ENCODE peak calls at places on chromosome 10, in seven cellular contexts. One of them, this sample, is unnamed.

GRCh38 chr10:69248117-69248730 is 28.1 kb downstream of the HKDC1 start:
- DNase-seq in activated CD4-positive, alpha-beta T cell treated with anti-CD3 and anti-CD28 coated beads, Interleukin-2, amount 50 U/mL, for 4 hours: no peak
- DNase-seq in tibial nerve: no peak
- DNase-seq in MM.1S: no peak
- DNase-seq in fibroblast of pulmonary artery: no peak
- DNase-seq in OCI-LY7: no peak
- DNase-seq in neural progenitor cell: no peak
- DNase-seq in this sample: no peak

GRCh38 chr10:86632951-86633350 is 21.4 kb upstream of the OPN4 start:
- DNase-seq in activated CD4-positive, alpha-beta T cell treated with anti-CD3 and anti-CD28 coated beads, Interleukin-2, amount 50 U/mL, for 4 hours: no peak
- DNase-seq in tibial nerve: no peak
- DNase-seq in MM.1S: no peak
- DNase-seq in fibroblast of pulmonary artery: no peak
- DNase-seq in OCI-LY7: no peak
- DNase-seq in neural progenitor cell: no peak
- DNase-seq in this sample: no peak

GRCh38 chr10:114323023-114323422 is 81.3 kb downstream of the AFAP1L2 start:
- DNase-seq in activated CD4-positive, alpha-beta T cell treated with anti-CD3 and anti-CD28 coated beads, Interleukin-2, amount 50 U/mL, for 4 hours: no peak
- DNase-seq in tibial nerve: no peak
- DNase-seq in MM.1S: no peak
- DNase-seq in fibroblast of pulmonary artery: no peak
- DNase-seq in OCI-LY7: no peak
- DNase-seq in neural progenitor cell: no peak
- DNase-seq in this sample: no peak

GRCh38 chr10:102595293-102595692 is 49.0 kb upstream of the TRIM8 start:
- DNase-seq in activated CD4-positive, alpha-beta T cell treated with anti-CD3 and anti-CD28 coated beads, Interleukin-2, amount 50 U/mL, for 4 hours: no peak
- DNase-seq in tibial nerve: no peak
- DNase-seq in MM.1S: no peak
- DNase-seq in fibroblast of pulmonary artery: no peak
- DNase-seq in OCI-LY7: no peak
- DNase-seq in neural progenitor cell: no peak
- DNase-seq in this sample: no peak

GRCh38 chr10:91076991-91077548 is 143.4 kb upstream of the PCGF5 start:
- DNase-seq in activated CD4-positive, alpha-beta T cell treated with anti-CD3 and anti-CD28 coated beads, Interleukin-2, amount 50 U/mL, for 4 hours: no peak
- DNase-seq in tibial nerve: no peak
- DNase-seq in MM.1S: no peak
- DNase-seq in fibroblast of pulmonary artery: no peak
- DNase-seq in OCI-LY7: no peak
- DNase-seq in neural progenitor cell: no peak
- DNase-seq in this sample: no peak

GRCh38 chr10:44463511-44464121 is 78.7 kb upstream of the CXCL12 start:
- DNase-seq in activated CD4-positive, alpha-beta T cell treated with anti-CD3 and anti-CD28 coated beads, Interleukin-2, amount 50 U/mL, for 4 hours: no peak
- DNase-seq in tibial nerve: no peak
- DNase-seq in MM.1S: no peak
- DNase-seq in fibroblast of pulmonary artery: peak
- DNase-seq in OCI-LY7: no peak
- DNase-seq in neural progenitor cell: no peak
- DNase-seq in this sample: no peak

GRCh38 chr10:77333610-77334340 is 303.8 kb downstream of the KCNMA1 start:
- DNase-seq in activated CD4-positive, alpha-beta T cell treated with anti-CD3 and anti-CD28 coated beads, Interleukin-2, amount 50 U/mL, for 4 hours: no peak
- DNase-seq in tibial nerve: no peak
- DNase-seq in MM.1S: no peak
- DNase-seq in fibroblast of pulmonary artery: no peak
- DNase-seq in OCI-LY7: no peak
- DNase-seq in neural progenitor cell: no peak
- DNase-seq in this sample: no peak

GRCh38 chr10:31242902-31243301 is 76.1 kb upstream of the ZEB1 start:
- DNase-seq in activated CD4-positive, alpha-beta T cell treated with anti-CD3 and anti-CD28 coated beads, Interleukin-2, amount 50 U/mL, for 4 hours: peak
- DNase-seq in tibial nerve: no peak
- DNase-seq in MM.1S: no peak
- DNase-seq in fibroblast of pulmonary artery: peak
- DNase-seq in OCI-LY7: no peak
- DNase-seq in neural progenitor cell: no peak
- DNase-seq in this sample: peak

GRCh38 chr10:117653170-117653515 is 110.6 kb downstream of the EMX2 start:
- DNase-seq in activated CD4-positive, alpha-beta T cell treated with anti-CD3 and anti-CD28 coated beads, Interleukin-2, amount 50 U/mL, for 4 hours: no peak
- DNase-seq in tibial nerve: no peak
- DNase-seq in MM.1S: peak
- DNase-seq in fibroblast of pulmonary artery: peak
- DNase-seq in OCI-LY7: no peak
- DNase-seq in neural progenitor cell: no peak
- DNase-seq in this sample: peak

GRCh38 chr10:8913720-8914119 is 859.2 kb downstream of the GATA3 start:
- DNase-seq in activated CD4-positive, alpha-beta T cell treated with anti-CD3 and anti-CD28 coated beads, Interleukin-2, amount 50 U/mL, for 4 hours: no peak
- DNase-seq in tibial nerve: no peak
- DNase-seq in MM.1S: no peak
- DNase-seq in fibroblast of pulmonary artery: peak
- DNase-seq in OCI-LY7: no peak
- DNase-seq in neural progenitor cell: no peak
- DNase-seq in this sample: no peak

GRCh38 chr10:4291995-4292394 is 507.0 kb upstream of the KLF6 start:
- DNase-seq in activated CD4-positive, alpha-beta T cell treated with anti-CD3 and anti-CD28 coated beads, Interleukin-2, amount 50 U/mL, for 4 hours: no peak
- DNase-seq in tibial nerve: peak
- DNase-seq in MM.1S: no peak
- DNase-seq in fibroblast of pulmonary artery: no peak
- DNase-seq in OCI-LY7: no peak
- DNase-seq in neural progenitor cell: no peak
- DNase-seq in this sample: no peak

GRCh38 chr10:29470355-29470705 is 164.4 kb downstream of the SVIL start:
- DNase-seq in activated CD4-positive, alpha-beta T cell treated with anti-CD3 and anti-CD28 coated beads, Interleukin-2, amount 50 U/mL, for 4 hours: no peak
- DNase-seq in tibial nerve: no peak
- DNase-seq in MM.1S: no peak
- DNase-seq in fibroblast of pulmonary artery: no peak
- DNase-seq in OCI-LY7: peak
- DNase-seq in neural progenitor cell: peak
- DNase-seq in this sample: no peak

GRCh38 chr10:53430127-53430891 is 657.7 kb upstream of the MBL2 start:
- DNase-seq in activated CD4-positive, alpha-beta T cell treated with anti-CD3 and anti-CD28 coated beads, Interleukin-2, amount 50 U/mL, for 4 hours: no peak
- DNase-seq in tibial nerve: no peak
- DNase-seq in MM.1S: no peak
- DNase-seq in fibroblast of pulmonary artery: no peak
- DNase-seq in OCI-LY7: no peak
- DNase-seq in neural progenitor cell: no peak
- DNase-seq in this sample: no peak

GRCh38 chr10:89904755-89905154 is 203.4 kb downstream of the KIF20B start:
- DNase-seq in activated CD4-positive, alpha-beta T cell treated with anti-CD3 and anti-CD28 coated beads, Interleukin-2, amount 50 U/mL, for 4 hours: no peak
- DNase-seq in tibial nerve: no peak
- DNase-seq in MM.1S: no peak
- DNase-seq in fibroblast of pulmonary artery: no peak
- DNase-seq in OCI-LY7: no peak
- DNase-seq in neural progenitor cell: no peak
- DNase-seq in this sample: no peak

This sample was measured in GM13977.